ENCODE peak calls at places on chromosomes 13 and 19, in ten cellular contexts. One of them, this sample, is unnamed.

GRCh38 chr13:35855531-35856019 is 275.6 kb downstream of the DCLK1 start:
- DNase-seq in ascending aorta: no peak
- DNase-seq in fibroblast of villous mesenchyme: no peak
- DNase-seq in cardiac muscle cell: no peak
- DNase-seq in epithelial cell of esophagus: peak
- DNase-seq in stomach: no peak
- DNase-seq in BJ: no peak
- DNase-seq in GM23338: peak
- DNase-seq in ovary: no peak
- DNase-seq in body of pancreas: no peak
- DNase-seq in this sample: no peak

GRCh38 chr13:111503905-111504695 is 183.7 kb downstream of the TEX29 start:
- DNase-seq in body of pancreas: no peak
- DNase-seq in epithelial cell of esophagus: peak
- DNase-seq in cardiac muscle cell: no peak
- DNase-seq in ascending aorta: no peak
- DNase-seq in BJ: no peak
- DNase-seq in GM23338: no peak
- DNase-seq in stomach: peak
- DNase-seq in ovary: no peak
- DNase-seq in fibroblast of villous mesenchyme: no peak
- DNase-seq in this sample: no peak

GRCh38 chr13:40190656-40191100 is 475.8 kb downstream of the FOXO1 start:
- DNase-seq in body of pancreas: peak
- DNase-seq in ovary: peak
- DNase-seq in BJ: peak
- DNase-seq in cardiac muscle cell: peak
- DNase-seq in ascending aorta: peak
- DNase-seq in stomach: peak
- DNase-seq in GM23338: no peak
- DNase-seq in epithelial cell of esophagus: peak
- DNase-seq in fibroblast of villous mesenchyme: peak
- DNase-seq in this sample: no peak

GRCh38 chr19:1540353-1540925 is 16.6 kb downstream of the PLK5 start:
- DNase-seq in cardiac muscle cell: no peak
- DNase-seq in ovary: no peak
- DNase-seq in BJ: no peak
- DNase-seq in ascending aorta: no peak
- DNase-seq in epithelial cell of esophagus: no peak
- DNase-seq in stomach: no peak
- DNase-seq in fibroblast of villous mesenchyme: no peak
- DNase-seq in body of pancreas: no peak
- DNase-seq in GM23338: peak
- DNase-seq in this sample: no peak

GRCh38 chr13:28475916-28476725 is 18.8 kb downstream of the FLT1 start:
- DNase-seq in ovary: no peak
- DNase-seq in body of pancreas: no peak
- DNase-seq in stomach: no peak
- DNase-seq in fibroblast of villous mesenchyme: peak
- DNase-seq in GM23338: no peak
- DNase-seq in epithelial cell of esophagus: peak
- DNase-seq in BJ: peak
- DNase-seq in ascending aorta: no peak
- DNase-seq in cardiac muscle cell: peak
- DNase-seq in this sample: no peak

GRCh38 chr19:2015611-2015950 is at the start of gene BTBD2:
- DNase-seq in ovary: peak
- DNase-seq in fibroblast of villous mesenchyme: peak
- DNase-seq in epithelial cell of esophagus: peak
- DNase-seq in GM23338: peak
- DNase-seq in cardiac muscle cell: peak
- DNase-seq in body of pancreas: peak
- DNase-seq in stomach: peak
- DNase-seq in BJ: no peak
- DNase-seq in ascending aorta: no peak
- DNase-seq in this sample: peak

GRCh38 chr19:39676004-39676403 is 20.3 kb downstream of the LGALS16 start:
- DNase-seq in GM23338: no peak
- DNase-seq in ascending aorta: no peak
- DNase-seq in fibroblast of villous mesenchyme: no peak
- DNase-seq in BJ: no peak
- DNase-seq in ovary: no peak
- DNase-seq in epithelial cell of esophagus: peak
- DNase-seq in stomach: no peak
- DNase-seq in body of pancreas: no peak
- DNase-seq in cardiac muscle cell: no peak
- DNase-seq in this sample: no peak

GRCh38 chr13:90947976-90948375 is 399.5 kb upstream of the MIR17HG start:
- DNase-seq in stomach: no peak
- DNase-seq in cardiac muscle cell: no peak
- DNase-seq in fibroblast of villous mesenchyme: no peak
- DNase-seq in ascending aorta: no peak
- DNase-seq in body of pancreas: no peak
- DNase-seq in BJ: no peak
- DNase-seq in GM23338: no peak
- DNase-seq in ovary: no peak
- DNase-seq in epithelial cell of esophagus: peak
- DNase-seq in this sample: no peak

GRCh38 chr19:41882568-41883462 is at the start of gene ARHGEF1:
- DNase-seq in ovary: peak
- DNase-seq in GM23338: peak
- DNase-seq in stomach: peak
- DNase-seq in fibroblast of villous mesenchyme: peak
- DNase-seq in BJ: no peak
- DNase-seq in body of pancreas: peak
- DNase-seq in cardiac muscle cell: peak
- DNase-seq in epithelial cell of esophagus: peak
- DNase-seq in ascending aorta: no peak
- DNase-seq in this sample: peak

GRCh38 chr19:41297628-41298326 is 12.2 kb upstream of the CCDC97 start:
- DNase-seq in fibroblast of villous mesenchyme: peak
- DNase-seq in GM23338: no peak
- DNase-seq in ascending aorta: no peak
- DNase-seq in stomach: peak
- DNase-seq in body of pancreas: peak
- DNase-seq in epithelial cell of esophagus: no peak
- DNase-seq in cardiac muscle cell: no peak
- DNase-seq in BJ: no peak
- DNase-seq in ovary: no peak
- DNase-seq in this sample: no peak

GRCh38 chr19:39967561-39967960 is 3.4 kb upstream of the PSMC4 start:
- DNase-seq in fibroblast of villous mesenchyme: no peak
- DNase-seq in stomach: peak
- DNase-seq in GM23338: no peak
- DNase-seq in body of pancreas: no peak
- DNase-seq in ascending aorta: no peak
- DNase-seq in BJ: no peak
- DNase-seq in ovary: no peak
- DNase-seq in cardiac muscle cell: no peak
- DNase-seq in epithelial cell of esophagus: no peak
- DNase-seq in this sample: no peak

GRCh38 chr19:49362926-49363264 is 679 bp upstream of the TEAD2 start:
- DNase-seq in GM23338: no peak
- DNase-seq in BJ: no peak
- DNase-seq in stomach: peak
- DNase-seq in fibroblast of villous mesenchyme: peak
- DNase-seq in cardiac muscle cell: peak
- DNase-seq in ovary: peak
- DNase-seq in ascending aorta: no peak
- DNase-seq in epithelial cell of esophagus: no peak
- DNase-seq in body of pancreas: peak
- DNase-seq in this sample: no peak

GRCh38 chr13:36818483-36819063 is 449 bp upstream of the RFXAP start:
- DNase-seq in GM23338: no peak
- DNase-seq in body of pancreas: no peak
- DNase-seq in BJ: no peak
- DNase-seq in stomach: no peak
- DNase-seq in epithelial cell of esophagus: no peak
- DNase-seq in fibroblast of villous mesenchyme: no peak
- DNase-seq in ascending aorta: no peak
- DNase-seq in ovary: no peak
- DNase-seq in cardiac muscle cell: no peak
- DNase-seq in this sample: no peak

GRCh38 chr19:53991224-53992113 is at the start of gene CACNG6:
- DNase-seq in fibroblast of villous mesenchyme: peak
- DNase-seq in body of pancreas: no peak
- DNase-seq in BJ: no peak
- DNase-seq in GM23338: peak
- DNase-seq in ovary: no peak
- DNase-seq in epithelial cell of esophagus: no peak
- DNase-seq in ascending aorta: no peak
- DNase-seq in cardiac muscle cell: peak
- DNase-seq in stomach: peak
- DNase-seq in this sample: peak

GRCh38 chr19:52188822-52189744 is 769 bp upstream of the PPP2R1A start:
- DNase-seq in epithelial cell of esophagus: peak
- DNase-seq in body of pancreas: no peak
- DNase-seq in ascending aorta: peak
- DNase-seq in ovary: no peak
- DNase-seq in stomach: no peak
- DNase-seq in cardiac muscle cell: no peak
- DNase-seq in GM23338: peak
- DNase-seq in fibroblast of villous mesenchyme: no peak
- DNase-seq in BJ: no peak
- DNase-seq in this sample: peak

GRCh38 chr19:38303517-38304351 is at the start of gene C19orf33:
- DNase-seq in ovary: no peak
- DNase-seq in epithelial cell of esophagus: peak
- DNase-seq in GM23338: peak
- DNase-seq in fibroblast of villous mesenchyme: peak
- DNase-seq in cardiac muscle cell: no peak
- DNase-seq in BJ: no peak
- DNase-seq in ascending aorta: no peak
- DNase-seq in stomach: peak
- DNase-seq in body of pancreas: peak
- DNase-seq in this sample: peak
- H3K4me3 ChIP-seq in ovary: no peak
- H3K4me3 ChIP-seq in epithelial cell of esophagus: peak
- H3K4me3 ChIP-seq in GM23338: peak
- H3K4me3 ChIP-seq in fibroblast of villous mesenchyme: no peak
- H3K4me3 ChIP-seq in cardiac muscle cell: no peak
- H3K4me3 ChIP-seq in BJ: no peak
- H3K4me3 ChIP-seq in ascending aorta: no peak
- H3K4me3 ChIP-seq in stomach: peak
- H3K4me3 ChIP-seq in body of pancreas: no peak
- H3K4me3 ChIP-seq in this sample: peak

GRCh38 chr19:30320916-30321315 is 51.3 kb upstream of the ZNF536 start:
- DNase-seq in fibroblast of villous mesenchyme: no peak
- DNase-seq in ovary: no peak
- DNase-seq in cardiac muscle cell: no peak
- DNase-seq in BJ: no peak
- DNase-seq in body of pancreas: no peak
- DNase-seq in ascending aorta: no peak
- DNase-seq in stomach: peak
- DNase-seq in epithelial cell of esophagus: no peak
- DNase-seq in GM23338: no peak
- DNase-seq in this sample: no peak

GRCh38 chr19:30319411-30319810 is 52.8 kb upstream of the ZNF536 start:
- DNase-seq in body of pancreas: no peak
- DNase-seq in ascending aorta: no peak
- DNase-seq in GM23338: no peak
- DNase-seq in BJ: no peak
- DNase-seq in epithelial cell of esophagus: no peak
- DNase-seq in ovary: no peak
- DNase-seq in stomach: no peak
- DNase-seq in cardiac muscle cell: no peak
- DNase-seq in fibroblast of villous mesenchyme: no peak
- DNase-seq in this sample: no peak

GRCh38 chr19:30318936-30319335 is 53.2 kb upstream of the ZNF536 start:
- DNase-seq in ovary: no peak
- DNase-seq in cardiac muscle cell: no peak
- DNase-seq in GM23338: no peak
- DNase-seq in body of pancreas: no peak
- DNase-seq in ascending aorta: no peak
- DNase-seq in fibroblast of villous mesenchyme: no peak
- DNase-seq in BJ: no peak
- DNase-seq in stomach: peak
- DNase-seq in epithelial cell of esophagus: no peak
- DNase-seq in this sample: no peak

GRCh38 chr19:30319876-30320275 is 52.3 kb upstream of the ZNF536 start:
- DNase-seq in stomach: no peak
- DNase-seq in ascending aorta: no peak
- DNase-seq in epithelial cell of esophagus: no peak
- DNase-seq in cardiac muscle cell: no peak
- DNase-seq in body of pancreas: no peak
- DNase-seq in BJ: no peak
- DNase-seq in ovary: no peak
- DNase-seq in fibroblast of villous mesenchyme: no peak
- DNase-seq in GM23338: no peak
- DNase-seq in this sample: no peak

DNA sequence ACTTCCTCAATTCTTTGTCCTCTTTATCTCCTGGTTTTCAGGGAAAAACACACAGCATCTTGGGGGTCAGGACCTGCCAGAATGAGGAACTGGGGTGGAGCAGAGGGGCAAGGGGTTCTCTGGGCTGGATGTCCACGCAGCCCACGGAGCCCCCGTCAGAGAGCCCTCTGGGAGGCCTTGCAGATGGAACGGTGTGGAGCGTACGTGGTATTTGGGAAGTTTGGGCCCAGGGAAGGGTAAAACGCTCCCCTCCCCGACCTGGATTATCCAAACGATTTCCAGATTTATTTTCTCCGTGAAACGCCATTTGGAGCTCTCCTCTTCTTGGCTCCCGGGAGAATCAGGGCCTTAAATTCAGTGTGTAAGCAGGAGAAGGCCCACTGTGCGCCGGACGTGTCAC is 51.7 kb upstream of the ZNF536 start:
- DNase-seq in cardiac muscle cell: no peak
- DNase-seq in BJ: no peak
- DNase-seq in body of pancreas: no peak
- DNase-seq in ovary: no peak
- DNase-seq in epithelial cell of esophagus: no peak
- DNase-seq in ascending aorta: no peak
- DNase-seq in fibroblast of villous mesenchyme: no peak
- DNase-seq in stomach: peak
- DNase-seq in GM23338: no peak
- DNase-seq in this sample: no peak
- TF ChIP-seq CTCF in cardiac muscle cell: no peak
- TF ChIP-seq CTCF in BJ: no peak
- TF ChIP-seq CTCF in body of pancreas: no peak
- TF ChIP-seq CTCF in ovary: no peak
- TF ChIP-seq CTCF in epithelial cell of esophagus: no peak
- TF ChIP-seq CTCF in ascending aorta: no peak
- TF ChIP-seq CTCF in fibroblast of villous mesenchyme: no peak
- TF ChIP-seq CTCF in stomach: no peak
- TF ChIP-seq CTCF in GM23338: no peak
- TF ChIP-seq CTCF in this sample: no peak

GRCh38 chr13:99970761-99971575 is 599 bp downstream of the ZIC5 start:
- DNase-seq in GM23338: peak
- DNase-seq in epithelial cell of esophagus: no peak
- DNase-seq in cardiac muscle cell: no peak
- DNase-seq in stomach: no peak
- DNase-seq in fibroblast of villous mesenchyme: no peak
- DNase-seq in BJ: no peak
- DNase-seq in ovary: peak
- DNase-seq in body of pancreas: no peak
- DNase-seq in ascending aorta: no peak
- DNase-seq in this sample: no peak
- H3K4me3 ChIP-seq in GM23338: peak
- H3K4me3 ChIP-seq in epithelial cell of esophagus: no peak
- H3K4me3 ChIP-seq in cardiac muscle cell: peak
- H3K4me3 ChIP-seq in stomach: peak
- H3K4me3 ChIP-seq in fibroblast of villous mesenchyme: no peak
- H3K4me3 ChIP-seq in BJ: no peak
- H3K4me3 ChIP-seq in ovary: peak
- H3K4me3 ChIP-seq in body of pancreas: no peak
- H3K4me3 ChIP-seq in ascending aorta: peak
- H3K4me3 ChIP-seq in this sample: peak

GRCh38 chr13:68304287-68304893 is 1074.3 kb upstream of the PCDH9 start:
- DNase-seq in epithelial cell of esophagus: peak
- DNase-seq in ovary: no peak
- DNase-seq in ascending aorta: no peak
- DNase-seq in stomach: no peak
- DNase-seq in cardiac muscle cell: peak
- DNase-seq in BJ: no peak
- DNase-seq in body of pancreas: no peak
- DNase-seq in GM23338: peak
- DNase-seq in fibroblast of villous mesenchyme: peak
- DNase-seq in this sample: no peak
- TF ChIP-seq CTCF in epithelial cell of esophagus: peak
- TF ChIP-seq CTCF in ovary: no peak
- TF ChIP-seq CTCF in ascending aorta: peak
- TF ChIP-seq CTCF in stomach: peak
- TF ChIP-seq CTCF in cardiac muscle cell: peak
- TF ChIP-seq CTCF in BJ: no peak
- TF ChIP-seq CTCF in body of pancreas: peak
- TF ChIP-seq CTCF in GM23338: peak
- TF ChIP-seq CTCF in fibroblast of villous mesenchyme: peak
- TF ChIP-seq CTCF in this sample: peak